ENCODE peak calls at places on chromosomes 5 and 9, in six cellular contexts. Y is NCI-H446; U is GM13977; X is effector memory CD4-positive, alpha-beta T cell; N is neural progenitor cell; O is skeletal muscle cell. R is an unnamed sample.

GRCh38 chr5:122129332-122129731 is at the start of gene ZNF474:
- DNase-seq in X (no peak), N (peak; percentile 90), O (peak; percentile 92), Y (peak; percentile 7), U (no peak), R (peak; percentile 94)

GRCh38 chr5:139100825-139101224 is 97.3 kb downstream of the SIL1 start:
- DNase-seq in U (no peak), N (no peak), O (peak; percentile 24), X (no peak), Y (no peak), R (no peak)

GRCh38 chr5:169861934-169862333 is 118.4 kb downstream of the INSYN2B start:
- DNase-seq in O (peak; percentile 44), Y (no peak), U (no peak), X (no peak), N (no peak), R (no peak)

GRCh38 chr5:123265551-123265950 is 157.7 kb downstream of the CEP120 start:
- DNase-seq in N (no peak), Y (no peak), U (no peak), O (no peak), X (no peak), R (no peak)

GRCh38 chr5:148912714-148913398 is 86.4 kb downstream of the ADRB2 start:
- DNase-seq in Y (no peak), U (no peak), O (peak; percentile 89), X (no peak), N (peak; percentile 87), R (peak; percentile 88)

GRCh38 chr5:79346420-79346824 is 110.5 kb downstream of the JMY start:
- DNase-seq in X (no peak), O (peak; percentile 11), U (no peak), N (no peak), Y (no peak), R (no peak)

GRCh38 chr5:125245216-125245615 is 498.8 kb upstream of the ZNF608 start:
- DNase-seq in U (no peak), Y (no peak), O (no peak), N (no peak), X (no peak), R (no peak)

GRCh38 chr9:126673689-126674364 is 60.1 kb downstream of the LMX1B start:
- DNase-seq in U (no peak), X (no peak), O (peak; percentile 3), Y (no peak), N (peak; percentile 80), R (peak; percentile 63)

GRCh38 chr5:42951847-42952411 is 88.2 kb downstream of the ANXA2R start:
- DNase-seq in X (peak; percentile 51), Y (no peak), N (no peak), U (peak; percentile 57), O (no peak), R (peak; percentile 6)

GRCh38 chr5:36297653-36298052 is 4.0 kb downstream of the RANBP3L start:
- DNase-seq in O (no peak), U (no peak), N (no peak), Y (no peak), X (no peak), R (no peak)

GRCh38 chr9:70510157-70510770 is 95.8 kb upstream of the KLF9 start:
- DNase-seq in O (no peak), U (peak; percentile 14), N (peak; percentile 32), Y (no peak), X (no peak), R (peak; percentile 77)

GRCh38 chr9:4854191-4854590 is 61.4 kb downstream of the RCL1 start:
- DNase-seq in Y (no peak), O (no peak), U (no peak), N (no peak), X (no peak), R (no peak)

GRCh38 chr5:90645024-90645610 is 86.5 kb downstream of the ADGRV1 start:
- DNase-seq in X (no peak), Y (no peak), U (no peak), O (no peak), N (no peak), R (peak; percentile 65)

GRCh38 chr5:29387384-29387783 is 1806.1 kb upstream of the CDH6 start:
- DNase-seq in N (no peak), Y (no peak), O (no peak), U (no peak), X (no peak), R (no peak)

R was measured in GM23338.